ENCODE peak calls at places on chromosomes 11 and 22, in seven cellular contexts. One of them, this sample, is unnamed.

GRCh38 chr11:121534131-121535093 is 81.6 kb upstream of the SORL1-AS1 start:
- DNase-seq in H1: no peak
- DNase-seq in H9: no peak
- DNase-seq in IMR-90: peak
- DNase-seq in trophoblast cell: no peak
- DNase-seq in mesenchymal stem cell: no peak
- DNase-seq in mesendoderm: no peak
- DNase-seq in this sample: no peak

GRCh38 chr11:86551286-86551685 is 121.1 kb downstream of the ME3 start:
- DNase-seq in mesenchymal stem cell: peak
- DNase-seq in H9: no peak
- DNase-seq in H1: no peak
- DNase-seq in IMR-90: peak
- DNase-seq in mesendoderm: peak
- DNase-seq in trophoblast cell: no peak
- DNase-seq in this sample: no peak

GRCh38 chr11:44466531-44467179 is 98.8 kb upstream of the CD82 start:
- DNase-seq in H1: no peak
- DNase-seq in mesendoderm: no peak
- DNase-seq in trophoblast cell: no peak
- DNase-seq in mesenchymal stem cell: no peak
- DNase-seq in H9: no peak
- DNase-seq in IMR-90: no peak
- DNase-seq in this sample: no peak

GRCh38 chr11:63682045-63682915 is 980 bp downstream of the RTN3 start:
- DNase-seq in H1: peak
- DNase-seq in trophoblast cell: peak
- DNase-seq in mesenchymal stem cell: peak
- DNase-seq in mesendoderm: peak
- DNase-seq in IMR-90: no peak
- DNase-seq in H9: peak
- DNase-seq in this sample: peak

GRCh38 chr11:69671734-69672465 is 3.3 kb downstream of the LTO1 start:
- DNase-seq in H9: no peak
- DNase-seq in mesenchymal stem cell: no peak
- DNase-seq in IMR-90: no peak
- DNase-seq in trophoblast cell: peak
- DNase-seq in H1: no peak
- DNase-seq in mesendoderm: no peak
- DNase-seq in this sample: no peak

GRCh38 chr11:19975414-19975990 is 184.8 kb downstream of the DBX1 start:
- DNase-seq in mesenchymal stem cell: no peak
- DNase-seq in trophoblast cell: no peak
- DNase-seq in IMR-90: no peak
- DNase-seq in H1: no peak
- DNase-seq in mesendoderm: no peak
- DNase-seq in H9: no peak
- DNase-seq in this sample: no peak

GRCh38 chr11:82906236-82906635 is 4.7 kb downstream of the DDIAS start:
- DNase-seq in H9: no peak
- DNase-seq in H1: no peak
- DNase-seq in IMR-90: peak
- DNase-seq in trophoblast cell: peak
- DNase-seq in mesendoderm: peak
- DNase-seq in mesenchymal stem cell: peak
- DNase-seq in this sample: no peak

GRCh38 chr11:17531818-17532131 is 12.4 kb downstream of the USH1C start:
- DNase-seq in trophoblast cell: no peak
- DNase-seq in IMR-90: peak
- DNase-seq in H1: no peak
- DNase-seq in mesendoderm: no peak
- DNase-seq in mesenchymal stem cell: no peak
- DNase-seq in H9: no peak
- DNase-seq in this sample: no peak

GRCh38 chr11:32447252-32447651 is 11.9 kb upstream of the WT1 start:
- DNase-seq in H1: no peak
- DNase-seq in trophoblast cell: no peak
- DNase-seq in IMR-90: no peak
- DNase-seq in H9: no peak
- DNase-seq in mesenchymal stem cell: no peak
- DNase-seq in mesendoderm: peak
- DNase-seq in this sample: no peak

DNA sequence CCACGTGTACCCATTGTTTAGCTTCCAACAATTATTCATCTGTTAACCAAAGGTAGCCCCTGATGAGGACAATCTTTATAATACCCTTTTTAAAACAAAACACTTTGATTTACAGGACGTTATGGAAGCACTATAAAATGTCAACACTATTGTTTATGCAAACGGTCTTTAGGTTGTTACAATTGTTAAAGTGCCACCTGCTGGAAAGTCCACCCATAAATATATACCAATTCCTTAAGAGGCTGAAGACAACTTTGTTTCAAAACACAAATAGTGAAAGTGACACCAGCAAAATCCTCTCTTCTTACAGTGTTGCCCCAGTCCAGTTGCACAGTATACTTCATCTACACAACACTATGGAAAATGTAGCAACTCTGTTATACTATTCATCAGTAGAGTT is 68.9 kb upstream of the SLN start:
- DNase-seq in H9: no peak
- DNase-seq in mesendoderm: no peak
- DNase-seq in H1: no peak
- DNase-seq in mesenchymal stem cell: no peak
- DNase-seq in trophoblast cell: peak
- DNase-seq in IMR-90: no peak
- DNase-seq in this sample: no peak
- H3K4ac ChIP-seq in H9: no peak
- H3K4ac ChIP-seq in mesendoderm: no peak
- H3K4ac ChIP-seq in H1: no peak
- H3K4ac ChIP-seq in mesenchymal stem cell: no peak
- H3K4ac ChIP-seq in trophoblast cell: no peak
- H3K4ac ChIP-seq in IMR-90: no peak
- H3K4ac ChIP-seq in this sample: no peak

GRCh38 chr22:49136816-49137180 is 690.9 kb downstream of the BRD1 start:
- DNase-seq in IMR-90: no peak
- DNase-seq in H1: no peak
- DNase-seq in mesenchymal stem cell: no peak
- DNase-seq in trophoblast cell: no peak
- DNase-seq in mesendoderm: no peak
- DNase-seq in H9: no peak
- DNase-seq in this sample: no peak
- H3K4ac ChIP-seq in IMR-90: no peak
- H3K4ac ChIP-seq in H1: no peak
- H3K4ac ChIP-seq in mesenchymal stem cell: no peak
- H3K4ac ChIP-seq in trophoblast cell: no peak
- H3K4ac ChIP-seq in mesendoderm: no peak
- H3K4ac ChIP-seq in H9: no peak
- H3K4ac ChIP-seq in this sample: no peak

DNA sequence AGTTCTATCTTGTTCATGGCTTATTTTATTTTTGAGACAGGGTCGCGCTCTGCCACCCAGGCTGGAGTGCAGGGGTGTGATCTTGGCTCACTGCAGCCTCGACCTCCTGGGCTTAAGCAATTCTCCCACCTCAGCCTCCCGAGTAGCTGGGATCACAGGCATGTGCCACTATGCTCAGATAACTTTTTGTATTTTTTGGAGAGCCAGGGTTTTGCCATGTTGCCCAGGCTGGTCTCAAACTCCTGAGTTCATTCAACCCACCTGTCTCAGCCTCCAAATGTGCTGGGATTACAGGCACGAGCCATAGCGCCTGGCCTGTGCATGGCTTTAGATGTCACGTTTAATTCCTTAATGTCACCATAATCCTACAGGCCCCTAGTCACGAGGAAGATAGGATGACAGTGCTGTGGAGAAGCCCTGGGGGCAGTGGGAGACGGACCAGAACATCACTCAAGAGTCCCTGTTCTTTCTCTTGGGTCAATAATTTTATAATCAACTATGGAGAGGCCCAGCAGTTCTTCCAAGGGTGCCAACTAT is 99.5 kb downstream of the RDX start:
- DNase-seq in trophoblast cell: no peak
- DNase-seq in H1: no peak
- DNase-seq in mesenchymal stem cell: no peak
- DNase-seq in mesendoderm: no peak
- DNase-seq in IMR-90: no peak
- DNase-seq in H9: no peak
- DNase-seq in this sample: no peak
- H3K4ac ChIP-seq in trophoblast cell: no peak
- H3K4ac ChIP-seq in H1: no peak
- H3K4ac ChIP-seq in mesenchymal stem cell: no peak
- H3K4ac ChIP-seq in mesendoderm: no peak
- H3K4ac ChIP-seq in IMR-90: peak
- H3K4ac ChIP-seq in H9: no peak
- H3K4ac ChIP-seq in this sample: no peak

GRCh38 chr11:107705027-107705426 is 6.8 kb downstream of the SLN start:
- DNase-seq in mesenchymal stem cell: peak
- DNase-seq in H9: no peak
- DNase-seq in trophoblast cell: peak
- DNase-seq in H1: no peak
- DNase-seq in IMR-90: peak
- DNase-seq in mesendoderm: no peak
- DNase-seq in this sample: no peak
- H3K4ac ChIP-seq in mesenchymal stem cell: no peak
- H3K4ac ChIP-seq in H9: no peak
- H3K4ac ChIP-seq in trophoblast cell: no peak
- H3K4ac ChIP-seq in H1: no peak
- H3K4ac ChIP-seq in IMR-90: no peak
- H3K4ac ChIP-seq in mesendoderm: no peak
- H3K4ac ChIP-seq in this sample: no peak

GRCh38 chr22:48096846-48097665 is 1334.6 kb downstream of the TBC1D22A start:
- DNase-seq in H9: peak
- DNase-seq in H1: no peak
- DNase-seq in trophoblast cell: no peak
- DNase-seq in IMR-90: no peak
- DNase-seq in mesendoderm: no peak
- DNase-seq in mesenchymal stem cell: no peak
- DNase-seq in this sample: no peak
- H3K4ac ChIP-seq in H9: no peak
- H3K4ac ChIP-seq in H1: no peak
- H3K4ac ChIP-seq in trophoblast cell: no peak
- H3K4ac ChIP-seq in IMR-90: no peak
- H3K4ac ChIP-seq in mesendoderm: no peak
- H3K4ac ChIP-seq in mesenchymal stem cell: no peak
- H3K4ac ChIP-seq in this sample: no peak